ENCODE peak calls at places on chromosomes 11 and 22, in five cellular contexts. One of them, this sample, is unnamed.

GRCh38 chr11:134345237-134345550 is 13.4 kb downstream of the GLB1L2 start:
- DNase-seq in activated CD4-positive, alpha-beta T cell treated with anti-CD3 and anti-CD28 coated beads, Interleukin-2, amount 10 ng/mL, durations not matched to agents 7 days and 5 days: no peak
- DNase-seq in activated CD4-positive, CD25-positive, alpha-beta regulatory T cell: no peak
- DNase-seq in glutamatergic neuron: no peak
- DNase-seq in SHP77: no peak
- DNase-seq in this sample: no peak

GRCh38 chr11:57402188-57403066 is 12.0 kb upstream of the PRG2 start:
- DNase-seq in activated CD4-positive, alpha-beta T cell treated with anti-CD3 and anti-CD28 coated beads, Interleukin-2, amount 10 ng/mL, durations not matched to agents 7 days and 5 days: no peak
- DNase-seq in glutamatergic neuron: no peak
- DNase-seq in activated CD4-positive, CD25-positive, alpha-beta regulatory T cell: no peak
- DNase-seq in SHP77: no peak
- DNase-seq in this sample: peak

GRCh38 chr11:93525601-93526000 is 17.6 kb downstream of the SMCO4 start:
- DNase-seq in glutamatergic neuron: no peak
- DNase-seq in SHP77: no peak
- DNase-seq in activated CD4-positive, alpha-beta T cell treated with anti-CD3 and anti-CD28 coated beads, Interleukin-2, amount 10 ng/mL, durations not matched to agents 7 days and 5 days: no peak
- DNase-seq in activated CD4-positive, CD25-positive, alpha-beta regulatory T cell: no peak
- DNase-seq in this sample: no peak

GRCh38 chr11:78202733-78203167 is 14.0 kb downstream of the USP35 start:
- DNase-seq in glutamatergic neuron: no peak
- DNase-seq in activated CD4-positive, alpha-beta T cell treated with anti-CD3 and anti-CD28 coated beads, Interleukin-2, amount 10 ng/mL, durations not matched to agents 7 days and 5 days: peak
- DNase-seq in activated CD4-positive, CD25-positive, alpha-beta regulatory T cell: no peak
- DNase-seq in SHP77: no peak
- DNase-seq in this sample: no peak

GRCh38 chr11:116353517-116353916 is 419.3 kb downstream of the BUD13 start:
- DNase-seq in SHP77: no peak
- DNase-seq in glutamatergic neuron: no peak
- DNase-seq in activated CD4-positive, CD25-positive, alpha-beta regulatory T cell: no peak
- DNase-seq in activated CD4-positive, alpha-beta T cell treated with anti-CD3 and anti-CD28 coated beads, Interleukin-2, amount 10 ng/mL, durations not matched to agents 7 days and 5 days: no peak
- DNase-seq in this sample: no peak

GRCh38 chr11:65578134-65578533 is 2.3 kb downstream of the EHBP1L1 start:
- DNase-seq in activated CD4-positive, alpha-beta T cell treated with anti-CD3 and anti-CD28 coated beads, Interleukin-2, amount 10 ng/mL, durations not matched to agents 7 days and 5 days: no peak
- DNase-seq in glutamatergic neuron: no peak
- DNase-seq in SHP77: no peak
- DNase-seq in activated CD4-positive, CD25-positive, alpha-beta regulatory T cell: no peak
- DNase-seq in this sample: no peak

GRCh38 chr22:25680949-25681348 is 61.0 kb upstream of the MYO18B start:
- DNase-seq in activated CD4-positive, CD25-positive, alpha-beta regulatory T cell: no peak
- DNase-seq in activated CD4-positive, alpha-beta T cell treated with anti-CD3 and anti-CD28 coated beads, Interleukin-2, amount 10 ng/mL, durations not matched to agents 7 days and 5 days: no peak
- DNase-seq in glutamatergic neuron: no peak
- DNase-seq in SHP77: no peak
- DNase-seq in this sample: no peak

GRCh38 chr11:24134879-24135588 is 361.8 kb upstream of the LUZP2 start:
- DNase-seq in glutamatergic neuron: no peak
- DNase-seq in SHP77: no peak
- DNase-seq in activated CD4-positive, alpha-beta T cell treated with anti-CD3 and anti-CD28 coated beads, Interleukin-2, amount 10 ng/mL, durations not matched to agents 7 days and 5 days: no peak
- DNase-seq in activated CD4-positive, CD25-positive, alpha-beta regulatory T cell: no peak
- DNase-seq in this sample: no peak

GRCh38 chr22:17237031-17237668 is 17.9 kb upstream of the ADA2 start:
- DNase-seq in glutamatergic neuron: no peak
- DNase-seq in activated CD4-positive, CD25-positive, alpha-beta regulatory T cell: no peak
- DNase-seq in activated CD4-positive, alpha-beta T cell treated with anti-CD3 and anti-CD28 coated beads, Interleukin-2, amount 10 ng/mL, durations not matched to agents 7 days and 5 days: peak
- DNase-seq in SHP77: no peak
- DNase-seq in this sample: peak

GRCh38 chr22:32829451-32829851 is 27.9 kb downstream of the TIMP3 start:
- DNase-seq in activated CD4-positive, CD25-positive, alpha-beta regulatory T cell: no peak
- DNase-seq in activated CD4-positive, alpha-beta T cell treated with anti-CD3 and anti-CD28 coated beads, Interleukin-2, amount 10 ng/mL, durations not matched to agents 7 days and 5 days: no peak
- DNase-seq in SHP77: no peak
- DNase-seq in glutamatergic neuron: no peak
- DNase-seq in this sample: no peak

GRCh38 chr11:26276798-26277424 is 55.0 kb upstream of the ANO3 start:
- DNase-seq in SHP77: no peak
- DNase-seq in glutamatergic neuron: peak
- DNase-seq in activated CD4-positive, CD25-positive, alpha-beta regulatory T cell: no peak
- DNase-seq in activated CD4-positive, alpha-beta T cell treated with anti-CD3 and anti-CD28 coated beads, Interleukin-2, amount 10 ng/mL, durations not matched to agents 7 days and 5 days: peak
- DNase-seq in this sample: peak

GRCh38 chr11:79078999-79079398 is 361.8 kb downstream of the TENM4 start:
- DNase-seq in SHP77: peak
- DNase-seq in activated CD4-positive, CD25-positive, alpha-beta regulatory T cell: no peak
- DNase-seq in glutamatergic neuron: no peak
- DNase-seq in activated CD4-positive, alpha-beta T cell treated with anti-CD3 and anti-CD28 coated beads, Interleukin-2, amount 10 ng/mL, durations not matched to agents 7 days and 5 days: no peak
- DNase-seq in this sample: no peak

GRCh38 chr11:765025-765801 is 12.1 kb downstream of the GATD1 start:
- DNase-seq in SHP77: peak
- DNase-seq in glutamatergic neuron: peak
- DNase-seq in activated CD4-positive, alpha-beta T cell treated with anti-CD3 and anti-CD28 coated beads, Interleukin-2, amount 10 ng/mL, durations not matched to agents 7 days and 5 days: peak
- DNase-seq in activated CD4-positive, CD25-positive, alpha-beta regulatory T cell: peak
- DNase-seq in this sample: peak

GRCh38 chr11:2210366-2211112 is 38.9 kb upstream of the TH start:
- DNase-seq in glutamatergic neuron: peak
- DNase-seq in activated CD4-positive, alpha-beta T cell treated with anti-CD3 and anti-CD28 coated beads, Interleukin-2, amount 10 ng/mL, durations not matched to agents 7 days and 5 days: peak
- DNase-seq in activated CD4-positive, CD25-positive, alpha-beta regulatory T cell: no peak
- DNase-seq in SHP77: no peak
- DNase-seq in this sample: no peak

GRCh38 chr11:7143908-7144307 is 55.1 kb downstream of the RBMXL2 start:
- DNase-seq in activated CD4-positive, CD25-positive, alpha-beta regulatory T cell: no peak
- DNase-seq in activated CD4-positive, alpha-beta T cell treated with anti-CD3 and anti-CD28 coated beads, Interleukin-2, amount 10 ng/mL, durations not matched to agents 7 days and 5 days: no peak
- DNase-seq in SHP77: no peak
- DNase-seq in glutamatergic neuron: no peak
- DNase-seq in this sample: no peak

GRCh38 chr11:77056814-77057402 is 9.9 kb upstream of the CAPN5 start:
- DNase-seq in SHP77: no peak
- DNase-seq in glutamatergic neuron: no peak
- DNase-seq in activated CD4-positive, alpha-beta T cell treated with anti-CD3 and anti-CD28 coated beads, Interleukin-2, amount 10 ng/mL, durations not matched to agents 7 days and 5 days: no peak
- DNase-seq in activated CD4-positive, CD25-positive, alpha-beta regulatory T cell: no peak
- DNase-seq in this sample: no peak

GRCh38 chr11:74641289-74641688 is 48.9 kb downstream of the POLD3 start:
- DNase-seq in glutamatergic neuron: no peak
- DNase-seq in activated CD4-positive, alpha-beta T cell treated with anti-CD3 and anti-CD28 coated beads, Interleukin-2, amount 10 ng/mL, durations not matched to agents 7 days and 5 days: no peak
- DNase-seq in activated CD4-positive, CD25-positive, alpha-beta regulatory T cell: no peak
- DNase-seq in SHP77: no peak
- DNase-seq in this sample: no peak

GRCh38 chr11:116808262-116809175 is 14.6 kb downstream of the APOA4 start:
- DNase-seq in SHP77: no peak
- DNase-seq in activated CD4-positive, CD25-positive, alpha-beta regulatory T cell: no peak
- DNase-seq in activated CD4-positive, alpha-beta T cell treated with anti-CD3 and anti-CD28 coated beads, Interleukin-2, amount 10 ng/mL, durations not matched to agents 7 days and 5 days: no peak
- DNase-seq in glutamatergic neuron: no peak
- DNase-seq in this sample: no peak

GRCh38 chr11:19714387-19715363 is 2.0 kb downstream of the NAV2 start:
- DNase-seq in activated CD4-positive, CD25-positive, alpha-beta regulatory T cell: no peak
- DNase-seq in SHP77: no peak
- DNase-seq in activated CD4-positive, alpha-beta T cell treated with anti-CD3 and anti-CD28 coated beads, Interleukin-2, amount 10 ng/mL, durations not matched to agents 7 days and 5 days: no peak
- DNase-seq in glutamatergic neuron: peak
- DNase-seq in this sample: peak

GRCh38 chr22:39610246-39610645 is 39.7 kb downstream of the CACNA1I start:
- DNase-seq in activated CD4-positive, alpha-beta T cell treated with anti-CD3 and anti-CD28 coated beads, Interleukin-2, amount 10 ng/mL, durations not matched to agents 7 days and 5 days: no peak
- DNase-seq in activated CD4-positive, CD25-positive, alpha-beta regulatory T cell: no peak
- DNase-seq in glutamatergic neuron: no peak
- DNase-seq in SHP77: no peak
- DNase-seq in this sample: no peak

GRCh38 chr11:44880511-44880910 is 70.2 kb downstream of the TP53I11 start:
- DNase-seq in SHP77: no peak
- DNase-seq in activated CD4-positive, alpha-beta T cell treated with anti-CD3 and anti-CD28 coated beads, Interleukin-2, amount 10 ng/mL, durations not matched to agents 7 days and 5 days: no peak
- DNase-seq in activated CD4-positive, CD25-positive, alpha-beta regulatory T cell: no peak
- DNase-seq in glutamatergic neuron: no peak
- DNase-seq in this sample: no peak

GRCh38 chr11:126403039-126403438 is 47.6 kb downstream of the ST3GAL4 start:
- DNase-seq in activated CD4-positive, CD25-positive, alpha-beta regulatory T cell: no peak
- DNase-seq in SHP77: no peak
- DNase-seq in glutamatergic neuron: no peak
- DNase-seq in activated CD4-positive, alpha-beta T cell treated with anti-CD3 and anti-CD28 coated beads, Interleukin-2, amount 10 ng/mL, durations not matched to agents 7 days and 5 days: no peak
- DNase-seq in this sample: no peak

GRCh38 chr22:29704528-29705285 is 15.1 kb upstream of the CABP7 start:
- DNase-seq in glutamatergic neuron: no peak
- DNase-seq in activated CD4-positive, alpha-beta T cell treated with anti-CD3 and anti-CD28 coated beads, Interleukin-2, amount 10 ng/mL, durations not matched to agents 7 days and 5 days: no peak
- DNase-seq in activated CD4-positive, CD25-positive, alpha-beta regulatory T cell: no peak
- DNase-seq in SHP77: peak
- DNase-seq in this sample: no peak

GRCh38 chr11:19864141-19865120 is 151.8 kb downstream of the NAV2 start:
- DNase-seq in glutamatergic neuron: no peak
- DNase-seq in activated CD4-positive, CD25-positive, alpha-beta regulatory T cell: no peak
- DNase-seq in activated CD4-positive, alpha-beta T cell treated with anti-CD3 and anti-CD28 coated beads, Interleukin-2, amount 10 ng/mL, durations not matched to agents 7 days and 5 days: no peak
- DNase-seq in SHP77: no peak
- DNase-seq in this sample: no peak

GRCh38 chr11:122681731-122682130 is 26.2 kb downstream of the UBASH3B start:
- DNase-seq in glutamatergic neuron: peak
- DNase-seq in SHP77: no peak
- DNase-seq in activated CD4-positive, alpha-beta T cell treated with anti-CD3 and anti-CD28 coated beads, Interleukin-2, amount 10 ng/mL, durations not matched to agents 7 days and 5 days: no peak
- DNase-seq in activated CD4-positive, CD25-positive, alpha-beta regulatory T cell: no peak
- DNase-seq in this sample: no peak